ENCODE peak calls at places on chromosomes 16 and 17, in nine cellular contexts. Y is mesendoderm, C is brain pericyte, T is kidney epithelial cell, K is heart left ventricle, G is EL, I is LoVo, L is sigmoid colon, B is NCI-H2081. E is an unnamed sample.

GRCh38 chr17:56290486-56291118 is 137.3 kb downstream of the ANKFN1 start:
- DNase-seq in B (no peak), Y (no peak), G (peak; percentile 24), L (no peak), T (no peak), K (no peak), I (no peak), C (no peak), E (peak; percentile 67)

GRCh38 chr17:64038331-64039105 is 18.1 kb upstream of the ICAM2 start:
- DNase-seq in I (no peak), C (no peak), L (peak; percentile 49), B (no peak), K (no peak), Y (no peak), G (no peak), T (no peak), E (no peak)

GRCh38 chr16:89863741-89864391 is 9.5 kb upstream of the TCF25 start:
- DNase-seq in B (no peak), I (no peak), K (peak; percentile 53), G (peak; percentile 13), Y (peak; percentile 52), C (no peak), T (no peak), L (no peak), E (peak; percentile 34)

GRCh38 chr17:4833941-4834501 is 881 bp downstream of the MINK1 start:
- DNase-seq in B (peak; percentile 6), Y (peak; percentile 37), G (peak; percentile 68), C (no peak), I (no peak), T (no peak), K (peak; percentile 35), L (peak; percentile 68), E (peak; percentile 34)

GRCh38 chr16:57356547-57356946 is 2.0 kb upstream of the CCL22 start:
- DNase-seq in T (no peak), C (no peak), G (no peak), B (no peak), I (no peak), Y (no peak), L (no peak), K (no peak), E (no peak)

GRCh38 chr16:17397499-17397891 is 73.3 kb downstream of the XYLT1 start:
- DNase-seq in T (no peak), C (no peak), G (peak; percentile 83), B (peak; percentile 1), Y (no peak), I (peak; percentile 61), K (peak; percentile 49), L (no peak), E (peak; percentile 12)

GRCh38 chr16:1102333-1102700 is 6.3 kb upstream of the C1QTNF8 start:
- DNase-seq in B (no peak), T (no peak), C (no peak), G (no peak), L (no peak), I (no peak), Y (no peak), K (no peak), E (no peak)

GRCh38 chr16:4877298-4877685 is 30.0 kb downstream of the UBN1 start:
- DNase-seq in B (no peak), K (no peak), G (no peak), C (no peak), T (no peak), Y (no peak), I (no peak), L (no peak), E (no peak)

GRCh38 chr16:50537533-50538290 is 10.5 kb upstream of the NKD1 start:
- DNase-seq in B (no peak), Y (no peak), K (no peak), G (peak; percentile 30), C (no peak), T (no peak), L (no peak), I (no peak), E (no peak)

GRCh38 chr16:4888428-4889135 is 41.3 kb downstream of the UBN1 start:
- DNase-seq in Y (no peak), I (no peak), G (no peak), C (no peak), T (no peak), B (peak; percentile 6), K (no peak), L (no peak), E (no peak)

GRCh38 chr17:48351916-48352332 is 78.1 kb downstream of the SKAP1 start:
- DNase-seq in G (peak; percentile 33), C (no peak), K (no peak), I (peak; percentile 40), T (no peak), L (no peak), B (peak; percentile 69), Y (peak; percentile 36), E (peak; percentile 68)

GRCh38 chr16:2515180-2515803 is 1.5 kb downstream of the ATP6V0C start:
- DNase-seq in B (no peak), Y (no peak), K (no peak), L (no peak), T (no peak), I (no peak), C (no peak), G (no peak), E (peak; percentile 61)

GRCh38 chr17:35900280-35900679 is 20.1 kb upstream of the CCL5 start:
- DNase-seq in I (no peak), L (no peak), K (no peak), T (no peak), Y (no peak), G (no peak), B (no peak), C (no peak), E (no peak)

GRCh38 chr17:7853693-7854043 is 1.2 kb upstream of the TMEM88 start:
- DNase-seq in G (no peak), C (no peak), Y (peak; percentile 48), K (no peak), T (no peak), B (no peak), I (no peak), L (peak; percentile 67), E (no peak)

GRCh38 chr17:60602385-60602742 is 2.4 kb downstream of the PPM1D start:
- DNase-seq in L (no peak), T (no peak), C (no peak), Y (peak; percentile 17), G (peak; percentile 29), K (no peak), B (no peak), I (no peak), E (peak; percentile 15)

GRCh38 chr17:18949566-18949965 is 2.4 kb upstream of the SLC5A10 start:
- DNase-seq in Y (no peak), T (no peak), G (no peak), L (no peak), C (no peak), K (no peak), I (no peak), B (no peak), E (no peak)

GRCh38 chr17:40471856-40472732 is 28.8 kb downstream of the IGFBP4 start:
- DNase-seq in B (no peak), C (no peak), L (no peak), T (no peak), I (no peak), K (no peak), G (peak; percentile 58), Y (no peak), E (no peak)

GRCh38 chr16:64131423-64131822 is 990.4 kb downstream of the CDH11 start:
- DNase-seq in G (no peak), Y (no peak), T (no peak), C (no peak), K (no peak), B (no peak), L (no peak), I (no peak), E (peak; percentile 63)

GRCh38 chr17:31092475-31093064 is 2.2 kb upstream of the NF1 start:
- DNase-seq in I (no peak), L (no peak), B (no peak), C (no peak), K (no peak), T (no peak), G (peak; percentile 56), Y (peak; percentile 28), E (no peak)

E was measured in myocyte.